ENCODE peak calls at places on chromosomes 4 and X, in nine cellular contexts. C, Q, R, P, I, S, D, W and F are unnamed samples.

GRCh38 chrX:15745179-15745578 is 7.1 kb downstream of the CA5B start:
- DNase-seq in C (no peak), Q (no peak), R (no peak), P (peak; percentile 21), I (no peak), S (no peak), D (no peak), W (no peak), F (no peak)

GRCh38 chr4:139933104-139933503 is 220.9 kb downstream of the MAML3 start:
- DNase-seq in C (no peak), Q (no peak), R (no peak), P (no peak), I (no peak), S (no peak), D (no peak), W (no peak), F (no peak)

GRCh38 chrX:107440692-107441091 is 8.8 kb upstream of the FRMPD3 start:
- DNase-seq in C (no peak), Q (no peak), R (no peak), P (no peak), I (no peak), S (no peak), D (no peak), W (no peak), F (no peak)

GRCh38 chrX:17448188-17448587 is 73.2 kb downstream of the NHS start:
- DNase-seq in C (no peak), Q (no peak), R (no peak), P (no peak), I (no peak), S (no peak), D (no peak), W (no peak), F (no peak)

GRCh38 chrX:51361251-51361650 is 28.6 kb downstream of the NUDT10 start:
- DNase-seq in C (no peak), Q (no peak), R (no peak), P (no peak), I (no peak), S (no peak), D (no peak), W (no peak), F (no peak)

GRCh38 chr4:56976878-56977320 is 507 bp downstream of the NOA1 start:
- DNase-seq in C (peak; percentile 21), Q (no peak), R (peak; percentile 70), P (peak; percentile 12), I (peak; percentile 49), S (peak; percentile 84), D (peak; percentile 69), W (no peak), F (peak; percentile 27)

GRCh38 chr4:3820806-3821579 is 54.8 kb downstream of the ADRA2C start:
- DNase-seq in C (no peak), Q (no peak), R (no peak), P (no peak), I (no peak), S (no peak), D (no peak), W (no peak), F (no peak)

GRCh38 chr4:185343726-185344581 is 51.8 kb downstream of the LRP2BP start:
- DNase-seq in C (no peak), Q (no peak), R (no peak), P (no peak), I (peak; percentile 65), S (peak; percentile 10), D (no peak), W (peak; percentile 18), F (no peak)

GRCh38 chr4:65046496-65047101 is 623.7 kb downstream of the EPHA5 start:
- DNase-seq in C (no peak), Q (no peak), R (no peak), P (no peak), I (peak; percentile 18), S (peak; percentile 46), D (no peak), W (no peak), F (no peak)

GRCh38 chrX:153592091-153592833 is 6.7 kb downstream of the CCNQ start:
- DNase-seq in C (no peak), Q (no peak), R (no peak), P (no peak), I (no peak), S (no peak), D (no peak), W (no peak), F (no peak)

DNA sequence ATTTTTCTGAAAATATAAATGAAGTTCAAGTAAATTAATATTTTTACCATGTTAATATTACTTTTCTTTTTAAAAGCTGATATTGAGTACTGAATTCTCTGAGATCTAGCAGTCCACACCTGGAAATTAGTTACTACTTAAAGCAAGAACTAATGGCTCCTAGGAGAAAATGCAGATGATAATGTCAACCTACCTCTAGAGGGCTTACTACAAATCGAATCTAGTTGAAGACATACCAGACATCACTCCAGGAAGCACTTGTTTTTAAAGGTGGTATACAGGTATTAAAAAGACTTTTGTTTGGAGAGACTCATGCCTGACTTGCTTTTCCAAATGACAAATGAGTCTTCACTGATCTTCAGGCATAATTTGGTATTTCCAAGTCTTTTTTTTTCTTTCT is 516.4 kb upstream of the BOD1L1 start:
- DNase-seq in C (no peak), Q (no peak), R (no peak), P (no peak), I (no peak), S (no peak), D (no peak), W (no peak), F (no peak)
- TF ChIP-seq CTCF in C (no peak), Q (no peak), R (no peak), P (no peak), I (no peak), S (no peak), D (no peak), W (no peak), F (no peak)

DNA sequence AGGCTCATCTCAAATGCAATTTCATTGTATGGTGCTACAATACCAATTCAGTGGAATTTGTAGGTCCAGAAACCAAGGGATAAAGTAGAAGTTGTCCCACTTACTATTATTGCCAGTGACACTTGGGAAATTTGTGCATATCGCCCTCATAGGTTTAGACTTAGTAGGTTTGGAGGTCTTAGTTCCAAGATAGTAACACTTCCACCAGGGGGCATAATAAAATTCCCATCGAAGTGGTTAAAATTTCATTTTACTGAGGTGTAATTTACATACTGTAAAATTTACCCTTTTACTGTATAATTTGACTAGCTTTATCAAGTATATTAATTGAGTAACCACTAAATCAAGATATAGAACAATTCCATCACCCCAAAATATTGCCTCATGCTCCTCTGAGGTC is 174.6 kb downstream of the INPP4B start:
- DNase-seq in C (no peak), Q (no peak), R (no peak), P (no peak), I (no peak), S (no peak), D (no peak), W (no peak), F (no peak)
- TF ChIP-seq CTCF in C (no peak), Q (no peak), R (no peak), P (no peak), I (peak; percentile 15), S (no peak), D (no peak), W (no peak), F (no peak)

GRCh38 chrX:37644381-37645305 is 40.9 kb upstream of the XK start:
- DNase-seq in C (no peak), Q (no peak), R (no peak), P (no peak), I (no peak), S (no peak), D (no peak), W (no peak), F (no peak)

GRCh38 chrX:37652053-37652452 is 33.5 kb upstream of the XK start:
- DNase-seq in C (no peak), Q (no peak), R (no peak), P (no peak), I (no peak), S (no peak), D (no peak), W (no peak), F (no peak)

GRCh38 chrX:37646254-37646653 is 39.3 kb upstream of the XK start:
- DNase-seq in C (no peak), Q (no peak), R (no peak), P (no peak), I (no peak), S (no peak), D (no peak), W (no peak), F (no peak)
- TF ChIP-seq CTCF in C (no peak), Q (no peak), R (no peak), P (no peak), I (peak; percentile 32), S (peak; percentile 9), D (no peak), W (no peak), F (peak; percentile 27)

GRCh38 chr4:37889849-37890500 is 909 bp upstream of the TBC1D1 start:
- DNase-seq in C (peak; percentile 28), Q (no peak), R (no peak), P (no peak), I (no peak), S (peak; percentile 18), D (no peak), W (no peak), F (no peak)
- TF ChIP-seq CTCF in C (no peak), Q (no peak), R (no peak), P (no peak), I (no peak), S (no peak), D (no peak), W (no peak), F (no peak)

DNA sequence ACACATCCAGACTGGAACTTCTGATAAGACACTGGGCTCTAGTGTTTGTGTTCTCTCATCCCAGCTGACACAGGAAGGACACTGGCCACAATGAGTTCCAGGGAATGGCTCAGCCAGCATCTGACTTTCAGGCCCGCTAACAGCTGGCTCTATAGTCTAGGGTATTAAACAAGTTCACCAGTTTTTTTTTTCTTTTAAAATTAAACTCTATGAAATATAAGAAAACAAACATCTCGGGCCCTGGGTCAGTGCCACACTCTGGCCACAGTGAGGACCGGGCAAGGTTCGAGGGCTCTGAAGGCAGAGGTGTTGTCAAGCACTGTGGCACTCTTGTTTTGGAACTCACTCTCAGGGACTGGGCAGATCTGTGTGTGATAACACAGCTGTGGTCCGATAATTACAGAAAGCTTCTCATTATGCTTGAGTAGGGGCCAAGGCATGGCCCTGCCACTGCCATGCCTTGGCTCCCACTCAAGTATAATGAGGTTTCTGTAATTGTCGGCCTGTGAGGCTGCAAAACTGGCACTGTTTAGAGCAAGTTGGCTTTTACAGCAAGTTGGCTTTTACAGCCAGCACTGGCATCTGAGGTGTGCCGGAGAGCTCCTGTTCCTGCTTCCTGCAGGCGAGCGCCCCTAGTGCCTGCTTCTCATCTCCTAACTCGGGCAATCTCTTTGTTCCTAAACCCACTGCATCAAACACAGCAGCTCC is 62.8 kb downstream of the PPP1R2C start:
- DNase-seq in C (peak; percentile 39), Q (peak; percentile 50), R (no peak), P (no peak), I (peak; percentile 67), S (peak; percentile 76), D (peak; percentile 8), W (no peak), F (peak; percentile 29)
- TF ChIP-seq CTCF in C (peak; percentile 68), Q (no peak), R (no peak), P (no peak), I (peak; percentile 41), S (peak; percentile 67), D (peak; percentile 19), W (peak; percentile 31), F (peak; percentile 24)